ENCODE peak calls at places on chromosomes 7 and 10, in eight cellular contexts. T is lower lobe of right lung, P is endodermal cell, B is fibroblast of the aortic adventitia, G is RWPE2, V is cardiac fibroblast, A is psoas muscle, W is WERI-Rb-1. J is an unnamed sample.

GRCh38 chr7:67653856-67654442 is 657.3 kb downstream of the TYW1 start:
- DNase-seq in G (no peak), B (no peak), A (no peak), T (no peak), V (no peak), P (no peak), W (no peak), J (no peak)

GRCh38 chr10:4254101-4254994 is 469.3 kb upstream of the KLF6 start:
- DNase-seq in B (peak), V (peak), W (no peak), P (no peak), G (no peak), A (no peak), T (no peak), J (no peak)

GRCh38 chr7:116354546-116355422 is 144.4 kb downstream of the TES start:
- DNase-seq in P (peak), B (peak), W (no peak), A (peak), V (peak), T (no peak), G (peak), J (no peak)

GRCh38 chr10:117544729-117545140 is 2.2 kb downstream of the EMX2 start:
- DNase-seq in T (no peak), V (no peak), P (peak), B (no peak), G (no peak), W (no peak), A (no peak), J (no peak)

GRCh38 chr7:101271021-101271420 is 26.1 kb upstream of the FIS1 start:
- DNase-seq in W (no peak), G (no peak), B (no peak), P (no peak), V (no peak), T (no peak), A (no peak), J (no peak)

GRCh38 chr7:13651167-13651566 is 338.3 kb downstream of the ETV1 start:
- DNase-seq in P (no peak), G (no peak), V (no peak), B (no peak), A (no peak), W (no peak), T (no peak), J (no peak)

GRCh38 chr7:50962962-50963374 is 180.3 kb upstream of the GRB10 start:
- DNase-seq in B (peak), P (peak), A (peak), G (peak), W (no peak), V (peak), T (peak), J (no peak)

GRCh38 chr7:158302274-158303070 is 285.2 kb downstream of the PTPRN2 start:
- DNase-seq in W (no peak), P (peak), B (no peak), A (no peak), V (peak), T (no peak), G (no peak), J (no peak)

GRCh38 chr10:128245026-128245425 is 118.8 kb upstream of the MKI67 start:
- DNase-seq in W (no peak), B (no peak), T (no peak), P (no peak), V (no peak), A (no peak), G (no peak), J (no peak)

GRCh38 chr7:31046723-31047122 is 5.4 kb upstream of the ADCYAP1R1 start:
- DNase-seq in T (no peak), P (no peak), V (no peak), B (no peak), G (no peak), W (no peak), A (no peak), J (no peak)

GRCh38 chr7:55483061-55483460 is 89.2 kb downstream of the VOPP1 start:
- DNase-seq in T (no peak), V (no peak), P (peak), G (no peak), B (no peak), A (no peak), W (no peak), J (no peak)

GRCh38 chr7:109044691-109045090 is 475.0 kb downstream of the DNAJB9 start:
- DNase-seq in V (no peak), G (no peak), A (no peak), P (no peak), W (no peak), B (no peak), T (no peak), J (no peak)

GRCh38 chr10:15238553-15239335 is 70.3 kb upstream of the NMT2 start:
- DNase-seq in B (peak), V (peak), G (no peak), A (no peak), T (no peak), P (no peak), W (peak), J (no peak)

GRCh38 chr7:49624611-49625010 is 148.8 kb upstream of the VWC2 start:
- DNase-seq in T (no peak), G (no peak), W (no peak), V (no peak), B (no peak), P (no peak), A (no peak), J (no peak)

GRCh38 chr10:115321360-115321759 is 228.2 kb downstream of the ATRNL1 start:
- DNase-seq in P (no peak), A (no peak), G (no peak), B (no peak), T (no peak), V (no peak), W (no peak), J (no peak)

GRCh38 chr7:115558186-115558585 is 472.4 kb downstream of the TFEC start:
- DNase-seq in A (no peak), G (no peak), T (no peak), W (no peak), P (no peak), V (peak), B (peak), J (no peak)

GRCh38 chr10:49709934-49710333 is 30.5 kb downstream of the C10orf53 start:
- DNase-seq in G (no peak), P (no peak), V (no peak), B (no peak), W (no peak), A (no peak), T (no peak), J (no peak)

GRCh38 chr10:133012573-133013359 is 70.4 kb upstream of the CFAP46 start:
- DNase-seq in P (no peak), V (no peak), G (no peak), W (no peak), B (no peak), A (peak), T (peak), J (no peak)

GRCh38 chr10:132649651-132650360 is 112.2 kb downstream of the INPP5A start:
- DNase-seq in P (no peak), G (no peak), W (no peak), B (no peak), V (no peak), A (no peak), T (peak), J (no peak)

GRCh38 chr10:50375051-50375452 is 123.7 kb upstream of the ASAH2 start:
- DNase-seq in G (no peak), A (no peak), P (no peak), B (no peak), T (no peak), V (no peak), W (no peak), J (no peak)

GRCh38 chr7:24576171-24577052 is 3.2 kb downstream of the PALS2 start:
- DNase-seq in B (peak), P (peak), V (peak), G (no peak), A (no peak), W (peak), T (no peak), J (peak)

GRCh38 chr10:115657161-115657850 is 564.1 kb downstream of the ATRNL1 start:
- DNase-seq in W (no peak), B (no peak), T (no peak), V (no peak), G (no peak), P (no peak), A (no peak), J (no peak)

GRCh38 chr7:46494026-46494425 is 573.0 kb upstream of the IGFBP3 start:
- DNase-seq in B (peak), P (no peak), W (no peak), V (peak), T (no peak), G (no peak), A (no peak), J (no peak)

DNA sequence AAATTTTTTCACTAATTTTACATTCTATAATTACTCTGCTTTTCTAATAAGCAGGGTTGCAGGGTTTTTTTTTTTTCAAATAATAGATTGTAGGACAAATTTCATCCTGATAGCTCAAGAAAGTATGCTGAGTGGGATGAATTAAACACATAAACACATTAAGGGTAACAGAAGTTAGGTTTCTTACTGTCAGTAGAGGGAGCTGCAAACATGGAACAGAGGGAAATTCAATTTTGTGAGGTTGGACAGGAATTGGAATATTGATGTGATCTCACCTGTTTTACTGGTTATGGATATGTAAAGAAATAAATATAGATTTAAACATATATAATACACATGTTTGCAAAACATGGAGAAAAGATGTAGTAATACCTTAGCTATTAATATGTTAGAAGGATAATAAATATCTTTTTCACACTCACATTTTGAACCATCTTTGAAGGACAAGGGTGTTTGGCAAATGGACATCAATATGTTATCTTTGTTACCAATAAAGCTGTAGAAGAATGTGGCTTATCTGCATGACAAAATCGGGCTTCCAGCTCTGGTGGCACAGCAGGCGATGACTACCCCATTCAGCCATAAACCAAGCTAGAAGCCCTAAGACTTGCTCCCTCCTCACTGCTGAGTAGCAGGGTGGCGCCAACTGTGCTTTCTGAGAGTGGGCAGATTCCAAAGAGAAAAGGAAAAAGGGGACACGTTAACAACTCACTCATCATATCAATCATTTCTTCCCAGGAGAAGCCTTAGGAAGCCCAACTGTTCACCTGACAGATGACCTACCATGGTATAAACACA is 1257.4 kb downstream of the GATA3 start:
- DNase-seq in P (no peak), T (no peak), A (no peak), G (no peak), B (no peak), W (no peak), V (no peak), J (no peak)
- TF ChIP-seq CTCF in P (peak), T (peak), A (no peak), G (peak), B (peak), W (no peak), V (peak), J (peak)

GRCh38 chr7:117401293-117402002 is 25.8 kb downstream of the ASZ1 start:
- DNase-seq in A (no peak), W (no peak), B (peak), T (no peak), V (peak), G (no peak), P (no peak), J (no peak)
- TF ChIP-seq CTCF in A (no peak), W (no peak), B (peak), T (no peak), V (peak), G (peak), P (peak), J (no peak)

GRCh38 chr7:36358589-36358988 is 31.1 kb upstream of the ANLN start:
- DNase-seq in P (no peak), A (no peak), G (no peak), W (no peak), B (no peak), T (no peak), V (no peak), J (no peak)

GRCh38 chr7:36361227-36361626 is 28.4 kb upstream of the ANLN start:
- DNase-seq in P (no peak), V (no peak), W (no peak), G (no peak), B (no peak), T (no peak), A (no peak), J (no peak)

GRCh38 chr7:36360244-36360643 is 29.4 kb upstream of the ANLN start:
- DNase-seq in T (no peak), A (no peak), B (no peak), G (no peak), P (peak), V (no peak), W (peak), J (no peak)

GRCh38 chr7:36357054-36357453 is 32.6 kb upstream of the ANLN start:
- DNase-seq in G (no peak), P (no peak), T (no peak), B (no peak), V (no peak), W (no peak), A (no peak), J (no peak)

GRCh38 chr7:36355490-36355889 is 34.2 kb upstream of the ANLN start:
- DNase-seq in W (no peak), V (no peak), P (no peak), B (no peak), T (no peak), G (no peak), A (no peak), J (no peak)
- TF ChIP-seq CTCF in W (no peak), V (no peak), P (no peak), B (no peak), T (no peak), G (no peak), A (no peak), J (no peak)

GRCh38 chr10:96745950-96746349 is 25.6 kb upstream of the PIK3AP1 start:
- DNase-seq in P (no peak), B (no peak), A (no peak), W (no peak), G (no peak), V (no peak), T (no peak), J (no peak)

GRCh38 chr10:96740579-96741281 is 20.4 kb upstream of the PIK3AP1 start:
- DNase-seq in T (peak), B (no peak), G (no peak), V (no peak), A (peak), P (no peak), W (no peak), J (no peak)

GRCh38 chr10:96747734-96748550 is 27.6 kb upstream of the PIK3AP1 start:
- DNase-seq in B (no peak), W (no peak), V (no peak), G (no peak), A (no peak), P (no peak), T (no peak), J (no peak)

GRCh38 chr10:96746503-96746902 is 26.2 kb upstream of the PIK3AP1 start:
- DNase-seq in A (no peak), B (peak), P (no peak), T (no peak), W (no peak), V (no peak), G (no peak), J (no peak)

GRCh38 chr10:96743988-96744585 is 23.8 kb upstream of the PIK3AP1 start:
- DNase-seq in P (peak), B (peak), V (peak), A (no peak), T (no peak), W (peak), G (no peak), J (no peak)
- TF ChIP-seq CTCF in P (peak), B (peak), V (no peak), A (peak), T (peak), W (peak), G (peak), J (peak)

GRCh38 chr10:111125102-111125501 is 48.3 kb downstream of the ADRA2A start:
- DNase-seq in A (no peak), W (no peak), V (no peak), P (no peak), B (no peak), T (no peak), G (no peak), J (no peak)
- TF ChIP-seq CTCF in A (no peak), W (no peak), V (no peak), P (no peak), B (no peak), T (no peak), G (no peak), J (no peak)

GRCh38 chr7:1558181-1558811 is 2.3 kb upstream of the TMEM184A start:
- DNase-seq in G (peak), B (no peak), W (peak), V (no peak), A (peak), T (peak), P (peak), J (no peak)
- TF ChIP-seq CTCF in G (no peak), B (no peak), W (peak), V (peak), A (peak), T (peak), P (peak), J (peak)

GRCh38 chr10:113679463-113680171 is at the start of gene CASP7:
- DNase-seq in G (peak), A (peak), T (peak), V (peak), B (peak), W (peak), P (peak), J (no peak)
- TF ChIP-seq CTCF in G (peak), A (no peak), T (no peak), V (no peak), B (no peak), W (peak), P (peak), J (peak)